ENCODE peak calls at places on chromosomes 5 and 9, in six cellular contexts. O is Karpas-422; J is CD4-positive, alpha-beta memory T cell; X is colonic mucosa; D is IMR-90; H is A673. Z is an unnamed sample. For H3K4me1, the result is how much of the 10 kb centered on the place peaks cover.

GRCh38 chr9:35395076-35395675 is 94.7 kb upstream of the RUSC2 start:
- DNase-seq in O (no peak), J (no peak), X (no peak), D (no peak), H (no peak), Z (no peak)

GRCh38 chr5:79236364-79236969 is 536 bp downstream of the JMY start:
- DNase-seq in O (no peak), J (peak), X (peak), D (peak), H (peak), Z (peak)

GRCh38 chr9:94643176-94643575 is 3.9 kb upstream of the FBP1 start:
- DNase-seq in O (no peak), J (no peak), X (no peak), D (no peak), H (no peak), Z (no peak)

GRCh38 chr5:166980666-166981065 is 1310.8 kb upstream of the WWC1 start:
- DNase-seq in O (no peak), J (no peak), X (no peak), D (no peak), H (no peak), Z (no peak)

GRCh38 chr5:31156761-31157160 is 36.7 kb upstream of the CDH6 start:
- DNase-seq in O (no peak), J (no peak), X (no peak), D (no peak), H (no peak), Z (no peak)

GRCh38 chr5:179825655-179826182 is 5.0 kb downstream of the SQSTM1 start:
- DNase-seq in O (no peak), J (no peak), X (peak), D (no peak), H (no peak), Z (no peak)

GRCh38 chr9:83649080-83649479 is 26.1 kb downstream of the IDNK start:
- DNase-seq in O (peak), J (peak), X (peak), D (peak), H (peak), Z (peak)

GRCh38 chr5:135476615-135477493 is 24.7 kb upstream of the TIFAB start:
- DNase-seq in O (no peak), J (no peak), X (no peak), D (no peak), H (no peak), Z (no peak)

GRCh38 chr9:131094015-131094414 is 2.3 kb upstream of the AIF1L start:
- DNase-seq in O (no peak), J (no peak), X (no peak), D (no peak), H (no peak), Z (no peak)

GRCh38 chr9:92561374-92562329 is 25.9 kb upstream of the ECM2 start:
- DNase-seq in O (no peak), J (no peak), X (no peak), D (peak), H (no peak), Z (peak)

DNA sequence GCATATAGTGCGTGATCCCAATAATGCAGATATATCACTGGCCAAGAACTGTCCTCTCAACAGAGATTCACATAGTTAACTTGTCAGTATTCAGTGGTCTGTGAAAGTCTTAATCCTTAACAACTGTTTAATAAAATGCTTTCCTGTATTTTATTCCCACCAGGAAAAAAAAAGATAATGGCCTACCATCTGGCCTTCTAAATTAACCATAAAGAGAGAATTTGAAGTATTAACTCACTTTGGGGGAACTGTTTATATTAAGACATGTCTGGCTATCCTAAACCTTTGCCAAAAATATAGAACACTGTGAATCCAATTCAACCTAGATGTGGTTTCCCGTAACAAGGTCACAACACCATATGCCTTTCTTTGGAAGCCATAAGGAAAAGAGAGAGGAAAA is 818 bp upstream of the FREM1 start:
- DNase-seq in O (no peak), J (no peak), X (no peak), D (no peak), H (peak), Z (no peak)
- H3K4me1 ChIP-seq in O (under half), J (under half), X (under half), D (under half), H (under half), Z (under half)

GRCh38 chr9:96242829-96243228 is 59.1 kb downstream of the HSD17B3 start:
- DNase-seq in O (no peak), J (no peak), X (no peak), D (no peak), H (peak), Z (no peak)

GRCh38 chr9:96245399-96245798 is 56.6 kb downstream of the HSD17B3 start:
- DNase-seq in O (peak), J (no peak), X (no peak), D (no peak), H (peak), Z (no peak)

GRCh38 chr9:96243798-96244197 is 58.2 kb downstream of the HSD17B3 start:
- DNase-seq in O (no peak), J (no peak), X (no peak), D (no peak), H (no peak), Z (no peak)

GRCh38 chr9:96236854-96237545 is 65.0 kb downstream of the HSD17B3 start:
- DNase-seq in O (no peak), J (no peak), X (no peak), D (no peak), H (no peak), Z (no peak)

DNA sequence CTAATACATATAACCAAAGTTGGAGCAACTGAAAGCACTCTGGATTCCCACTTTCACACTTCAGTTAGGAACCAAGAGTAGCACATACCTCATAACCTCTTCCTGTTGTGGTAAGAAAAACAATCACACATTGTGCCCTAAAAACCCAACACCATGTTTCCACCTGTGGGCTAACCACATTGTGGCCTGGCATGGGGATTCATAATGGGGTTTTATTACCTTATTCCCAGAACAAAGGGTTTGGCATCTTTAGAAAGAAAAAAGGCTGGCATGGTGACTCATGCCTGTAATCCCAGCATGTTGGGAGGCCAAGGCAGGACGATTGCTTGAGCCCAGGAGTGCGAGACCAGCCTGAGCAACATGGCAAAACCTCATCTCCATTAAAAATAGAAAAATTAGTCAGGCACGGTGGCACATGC is 60.6 kb downstream of the HSD17B3 start:
- DNase-seq in O (no peak), J (peak), X (no peak), D (no peak), H (no peak), Z (peak)
- H3K4me1 ChIP-seq in O (under half), J (under half), X (under half), D (under half), H (under half), Z (under half)

DNA sequence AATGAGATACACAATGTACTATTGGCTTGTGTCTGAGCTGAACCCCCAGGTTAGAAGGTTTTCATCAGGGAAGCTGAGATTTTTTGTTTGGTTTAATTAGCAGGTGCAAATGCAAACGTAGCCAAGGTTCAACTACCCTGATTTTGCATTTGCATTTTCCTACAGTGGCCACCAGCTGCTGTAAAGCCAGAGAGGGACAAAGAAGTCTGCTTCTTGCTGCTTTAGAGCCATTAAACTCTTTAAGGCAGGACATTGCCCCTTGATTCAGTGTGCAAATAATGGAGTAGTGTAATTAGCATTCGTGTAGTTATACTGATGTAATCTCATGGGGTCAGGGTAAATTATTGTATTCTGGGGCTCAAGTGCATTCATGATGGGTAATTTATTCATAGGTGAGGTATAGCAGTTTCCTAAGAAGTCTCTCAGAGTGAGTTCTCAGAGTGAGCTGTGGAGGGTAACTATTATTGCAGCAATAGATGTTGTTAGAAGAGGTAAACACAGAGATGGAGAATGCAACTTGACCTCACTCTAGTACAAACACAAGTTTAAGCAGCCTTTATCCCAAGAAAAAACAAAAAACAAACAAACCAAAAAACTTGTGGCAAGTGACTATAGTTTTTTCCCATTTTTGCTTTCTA is 526.5 kb downstream of the KIF4B start:
- DNase-seq in O (no peak), J (no peak), X (no peak), D (no peak), H (no peak), Z (no peak)
- H3K4me1 ChIP-seq in O (under half), J (under half), X (under half), D (under half), H (under half), Z (under half)

DNA sequence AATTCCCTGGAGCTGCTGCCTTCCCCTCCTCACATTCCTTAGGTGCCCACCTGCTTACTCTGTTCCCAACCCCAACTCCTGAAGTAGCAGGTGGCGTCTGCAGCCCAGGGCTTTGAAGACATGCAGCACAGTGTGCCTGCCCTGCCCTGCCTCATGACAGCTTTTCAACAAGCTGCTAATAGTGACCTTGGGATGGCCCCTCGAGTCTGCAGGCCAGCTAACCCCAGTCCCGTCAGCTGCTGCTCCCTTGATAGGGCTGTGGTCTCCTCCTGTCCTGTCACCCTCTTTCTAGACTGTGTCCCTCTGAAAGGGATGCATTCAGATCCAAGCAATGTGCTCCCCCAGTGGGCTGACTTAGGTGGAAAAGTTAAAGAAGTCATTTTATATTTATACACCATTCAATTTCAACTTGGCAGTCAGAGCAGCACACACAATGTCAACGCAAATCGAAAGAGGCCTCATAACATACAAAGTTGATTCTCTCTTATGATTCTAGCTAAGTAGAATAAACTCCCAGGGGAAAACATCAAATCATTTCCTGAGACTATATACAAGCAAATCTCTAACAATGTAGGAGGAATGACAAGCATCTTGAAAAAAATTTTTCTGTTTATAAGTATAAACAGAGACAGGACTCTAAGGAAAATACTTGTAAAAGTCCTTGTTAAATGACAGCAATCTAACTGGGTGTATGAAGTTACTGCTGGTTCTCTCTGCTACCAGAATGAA is 37.9 kb downstream of the ADRB2 start:
- DNase-seq in O (no peak), J (no peak), X (no peak), D (peak), H (no peak), Z (no peak)
- H3K4me1 ChIP-seq in O (under half), J (under half), X (under half), D (under half), H (under half), Z (under half)

Z was measured in PC-3.